ENCODE peak calls at places on chromosomes 4 and X, in seven cellular contexts. A is iris pigment epithelial cell; X is stromal cell of bone marrow; T is GM06990; F is activated gamma-delta T cell treated with anti-CD3 and anti-CD28 coated beads, Interleukin-2, amount 50 U/mL, for 16 hours; O is right lobe of liver; S is fibroblast of the aortic adventitia. C is an unnamed sample.

GRCh38 chr4:99946346-99947189 is at the start of gene DNAJB14:
- DNase-seq in A (peak; percentile 75), X (peak; percentile 55), T (peak; percentile 91), F (peak; percentile 61), O (peak; percentile 86), S (peak; percentile 62), C (peak; percentile 85)

GRCh38 chr4:112857461-112857860 is 192.0 kb upstream of the ANK2 start:
- DNase-seq in A (peak; percentile 88), X (peak; percentile 84), T (no peak), F (no peak), O (no peak), S (peak; percentile 90), C (no peak)

GRCh38 chr4:22884157-22884556 is 191.4 kb downstream of the GBA3 start:
- DNase-seq in A (no peak), X (no peak), T (no peak), F (no peak), O (no peak), S (no peak), C (no peak)

GRCh38 chr4:64784125-64784524 is 374.9 kb upstream of the TECRL start:
- DNase-seq in A (peak; percentile 63), X (peak; percentile 36), T (no peak), F (no peak), O (no peak), S (peak; percentile 61), C (no peak)

GRCh38 chrX:53266175-53266574 is 15.2 kb downstream of the IQSEC2 start:
- DNase-seq in A (no peak), X (no peak), T (no peak), F (no peak), O (no peak), S (no peak), C (no peak)

GRCh38 chr4:3484057-3484973 is 21.2 kb downstream of the DOK7 start:
- DNase-seq in A (no peak), X (no peak), T (peak; percentile 41), F (no peak), O (no peak), S (no peak), C (no peak)

GRCh38 chrX:152915541-152916241 is 17.8 kb downstream of the ZNF185 start:
- DNase-seq in A (peak; percentile 35), X (no peak), T (no peak), F (no peak), O (no peak), S (peak; percentile 41), C (peak; percentile 68)

GRCh38 chr4:169925678-169926077 is 100.5 kb downstream of the MFAP3L start:
- DNase-seq in A (no peak), X (no peak), T (no peak), F (no peak), O (no peak), S (peak; percentile 7), C (no peak)

GRCh38 chr4:84493092-84493850 is 5.8 kb downstream of the NKX6-1 start:
- DNase-seq in A (no peak), X (no peak), T (no peak), F (no peak), O (no peak), S (peak; percentile 18), C (no peak)

GRCh38 chrX:28876415-28876814 is 289.2 kb downstream of the IL1RAPL1 start:
- DNase-seq in A (no peak), X (no peak), T (no peak), F (no peak), O (no peak), S (no peak), C (no peak)

GRCh38 chr4:94978904-94979303 is 221.1 kb downstream of the BMPR1B start:
- DNase-seq in A (peak; percentile 52), X (peak; percentile 84), T (no peak), F (no peak), O (no peak), S (peak; percentile 54), C (no peak)

GRCh38 chrX:48919360-48919821 is 567 bp upstream of the PIM2 start:
- DNase-seq in A (peak; percentile 42), X (no peak), T (no peak), F (no peak), O (no peak), S (no peak), C (no peak)

GRCh38 chr4:140856692-140857091 is 100.5 kb upstream of the TBC1D9 start:
- DNase-seq in A (peak; percentile 53), X (peak; percentile 10), T (no peak), F (no peak), O (no peak), S (peak; percentile 64), C (no peak)

GRCh38 chr4:55161739-55162138 is 36.3 kb upstream of the KDR start:
- DNase-seq in A (no peak), X (no peak), T (no peak), F (no peak), O (no peak), S (no peak), C (no peak)

GRCh38 chr4:113758361-113758760 is 3.2 kb downstream of the CAMK2D start:
- DNase-seq in A (peak; percentile 68), X (no peak), T (no peak), F (no peak), O (no peak), S (peak; percentile 68), C (no peak)

GRCh38 chr4:79227896-79228295 is 98.0 kb downstream of the NAA11 start:
- DNase-seq in A (peak; percentile 41), X (no peak), T (no peak), F (no peak), O (no peak), S (no peak), C (no peak)

GRCh38 chr4:184979461-184980124 is 38.7 kb upstream of the HELT start:
- DNase-seq in A (no peak), X (no peak), T (no peak), F (no peak), O (peak; percentile 38), S (no peak), C (no peak)

GRCh38 chr4:53653484-53654053 is 62.3 kb upstream of the LNX1 start:
- DNase-seq in A (no peak), X (no peak), T (peak; percentile 63), F (no peak), O (peak; percentile 69), S (peak; percentile 15), C (no peak)